ENCODE peak calls at places on chromosomes 11 and 22, in five cellular contexts. F is MM.1S, U is fibroblast of lung, P is mesenteric fat pad, O is retina. W is an unnamed sample.

GRCh38 chr22:17266261-17266971 is 47.2 kb upstream of the ADA2 start:
- DNase-seq in F (no peak), U (no peak), P (no peak), O (peak), W (peak)

GRCh38 chr11:109583996-109584395 is 162.0 kb downstream of the C11orf87 start:
- DNase-seq in F (no peak), U (no peak), P (no peak), O (no peak), W (no peak)

GRCh38 chr11:73288873-73289707 is 17.0 kb downstream of the P2RY6 start:
- DNase-seq in F (peak), U (peak), P (no peak), O (peak), W (no peak)

GRCh38 chr11:96204721-96205459 is 138.1 kb downstream of the MAML2 start:
- DNase-seq in F (peak), U (no peak), P (no peak), O (no peak), W (no peak)

GRCh38 chr22:19962909-19963806 is 21.5 kb upstream of the TXNRD2 start:
- DNase-seq in F (no peak), U (no peak), P (no peak), O (no peak), W (no peak)

GRCh38 chr11:58905141-58905715 is 34.1 kb upstream of the GLYATL1 start:
- DNase-seq in F (no peak), U (peak), P (no peak), O (peak), W (no peak)

GRCh38 chr22:19109198-19110063 is 12.8 kb downstream of the DGCR2 start:
- DNase-seq in F (peak), U (peak), P (peak), O (no peak), W (peak)

GRCh38 chr11:1705121-1706052 is 8.4 kb downstream of the KRTAP5-6 start:
- DNase-seq in F (no peak), U (no peak), P (peak), O (no peak), W (no peak)